ENCODE peak calls at places on chromosome 5, in nine cellular contexts. V is astrocyte of the spinal cord; M is cardiac fibroblast; G is GM23248; N is mucosa of descending colon; C is breast epithelium; A is fibroblast of lung; E is left lung; X is CD4-positive, CD25-positive, alpha-beta regulatory T cell. F is an unnamed sample.

GRCh38 chr5:61313960-61314681 is 17.9 kb upstream of the ZSWIM6 start:
- DNase-seq in X (no peak), N (no peak), C (no peak), M (peak), A (peak), E (no peak), V (peak), G (peak), F (peak)

GRCh38 chr5:33032161-33033085 is 321.3 kb downstream of the NPR3 start:
- DNase-seq in N (no peak), V (peak), E (no peak), G (peak), A (peak), X (no peak), M (peak), C (no peak), F (peak)

GRCh38 chr5:80125962-80126480 is 90.9 kb downstream of the THBS4 start:
- DNase-seq in N (no peak), A (peak), C (no peak), X (no peak), G (peak), E (no peak), V (peak), M (peak), F (no peak)

GRCh38 chr5:1081519-1081918 is 30.3 kb downstream of the SLC12A7 start:
- DNase-seq in N (no peak), M (no peak), C (no peak), A (no peak), E (no peak), G (no peak), X (no peak), V (no peak), F (no peak)

GRCh38 chr5:22372376-22372775 is 480.8 kb downstream of the CDH12 start:
- DNase-seq in N (no peak), E (peak), V (peak), C (no peak), G (peak), X (no peak), M (no peak), A (peak), F (peak)

GRCh38 chr5:174313615-174314014 is 268.1 kb downstream of the NSG2 start:
- DNase-seq in A (no peak), V (no peak), E (peak), X (no peak), G (no peak), N (no peak), C (no peak), M (no peak), F (no peak)

GRCh38 chr5:168157141-168157540 is 134.3 kb upstream of the WWC1 start:
- DNase-seq in M (no peak), V (no peak), G (no peak), C (no peak), X (no peak), E (no peak), A (no peak), N (no peak), F (no peak)

GRCh38 chr5:113133573-113133972 is 157.0 kb downstream of the DCP2 start:
- DNase-seq in C (no peak), N (no peak), G (no peak), V (no peak), X (no peak), M (no peak), E (no peak), A (no peak), F (no peak)

GRCh38 chr5:39639618-39640078 is 214.9 kb upstream of the DAB2 start:
- DNase-seq in N (no peak), M (peak), C (no peak), X (no peak), G (peak), E (no peak), A (peak), V (peak), F (peak)

GRCh38 chr5:87029951-87030350 is 237.7 kb upstream of the RASA1 start:
- DNase-seq in A (no peak), N (no peak), C (no peak), G (no peak), X (no peak), M (no peak), E (no peak), V (no peak), F (no peak)

GRCh38 chr5:9166202-9167147 is 379.4 kb downstream of the SEMA5A start:
- DNase-seq in X (no peak), G (peak), C (no peak), A (no peak), N (no peak), V (no peak), E (peak), M (no peak), F (peak)

GRCh38 chr5:143721960-143722359 is 90.0 kb upstream of the HMHB1 start:
- DNase-seq in X (no peak), G (no peak), C (no peak), V (no peak), N (no peak), A (no peak), M (no peak), E (no peak), F (no peak)

GRCh38 chr5:170121321-170121720 is 15.6 kb downstream of the FOXI1 start:
- DNase-seq in G (peak), N (no peak), A (peak), C (no peak), X (no peak), M (peak), V (no peak), E (no peak), F (peak)

GRCh38 chr5:73201547-73202513 is 28.8 kb downstream of the TMEM174 start:
- DNase-seq in A (peak), M (peak), V (peak), C (peak), E (peak), X (peak), N (peak), G (peak), F (peak)

GRCh38 chr5:33997331-33997983 is 10.4 kb downstream of the AMACR start:
- DNase-seq in A (peak), X (no peak), C (peak), E (peak), V (peak), G (peak), N (peak), M (peak), F (peak)

GRCh38 chr5:68739752-68740151 is 354.1 kb upstream of the SLC30A5 start:
- DNase-seq in E (no peak), X (no peak), C (no peak), V (no peak), A (no peak), M (no peak), G (no peak), N (no peak), F (no peak)

GRCh38 chr5:36177715-36178556 is 26.0 kb downstream of the SKP2 start:
- DNase-seq in E (no peak), X (no peak), V (peak), M (peak), G (peak), C (no peak), A (peak), N (no peak), F (no peak)

GRCh38 chr5:125370486-125370885 is 624.0 kb upstream of the ZNF608 start:
- DNase-seq in N (no peak), M (no peak), E (no peak), X (no peak), C (no peak), G (no peak), A (no peak), V (no peak), F (no peak)

GRCh38 chr5:10333154-10334006 is 20.1 kb upstream of the MARCHF6 start:
- DNase-seq in A (peak), N (peak), M (no peak), V (no peak), X (no peak), E (peak), G (peak), C (no peak), F (peak)

GRCh38 chr5:61307611-61308010 is 24.4 kb upstream of the ZSWIM6 start:
- DNase-seq in V (no peak), X (no peak), N (no peak), E (no peak), A (no peak), M (no peak), G (no peak), C (no peak), F (no peak)

GRCh38 chr5:179264053-179264540 is 81.2 kb downstream of the ADAMTS2 start:
- DNase-seq in M (no peak), E (peak), N (no peak), C (no peak), X (no peak), A (no peak), V (no peak), G (no peak), F (no peak)

GRCh38 chr5:134626369-134627014 is 6.1 kb downstream of the SAR1B start:
- DNase-seq in X (no peak), A (no peak), G (peak), C (no peak), E (no peak), M (peak), V (peak), N (no peak), F (no peak)

GRCh38 chr5:36640949-36641348 is 34.5 kb downstream of the SLC1A3 start:
- DNase-seq in V (no peak), X (no peak), N (no peak), E (no peak), A (no peak), M (peak), G (no peak), C (no peak), F (no peak)

GRCh38 chr5:41482715-41483114 is 27.7 kb downstream of the PLCXD3 start:
- DNase-seq in M (no peak), A (no peak), X (no peak), N (no peak), G (no peak), V (no peak), E (no peak), C (no peak), F (no peak)

GRCh38 chr5:55593115-55593472 is 58.3 kb upstream of the PLPP1 start:
- DNase-seq in E (no peak), M (no peak), C (peak), V (no peak), G (no peak), N (no peak), A (no peak), X (no peak), F (peak)

GRCh38 chr5:74063821-74064598 is 438.0 kb downstream of the ARHGEF28 start:
- DNase-seq in G (peak), N (no peak), A (peak), X (no peak), M (peak), E (no peak), C (no peak), V (peak), F (peak)

GRCh38 chr5:58133631-58134296 is 326.1 kb downstream of the PLK2 start:
- DNase-seq in E (no peak), N (no peak), M (peak), C (no peak), X (no peak), G (peak), A (peak), V (peak), F (no peak)

GRCh38 chr5:138038826-138039225 is 5.9 kb upstream of the FAM13B start:
- DNase-seq in X (no peak), N (no peak), E (no peak), V (no peak), G (no peak), M (no peak), A (no peak), C (no peak), F (no peak)

GRCh38 chr5:44605926-44606325 is 202.8 kb upstream of the MRPS30 start:
- DNase-seq in C (no peak), V (no peak), G (no peak), A (no peak), M (no peak), N (no peak), E (no peak), X (no peak), F (no peak)

GRCh38 chr5:96893342-96893741 is 17.0 kb downstream of the ERAP2 start:
- DNase-seq in X (no peak), G (peak), C (no peak), M (peak), A (peak), E (no peak), N (no peak), V (peak), F (no peak)

GRCh38 chr5:143162810-143163209 is 240.7 kb downstream of the NR3C1 start:
- DNase-seq in X (no peak), E (no peak), G (no peak), V (no peak), A (no peak), N (no peak), M (no peak), C (no peak), F (no peak)

GRCh38 chr5:5933651-5934050 is 444.7 kb downstream of the MED10 start:
- DNase-seq in X (no peak), V (no peak), E (no peak), M (no peak), A (no peak), N (no peak), C (no peak), G (no peak), F (no peak)

GRCh38 chr5:77366717-77367500 is 125.2 kb downstream of the WDR41 start:
- DNase-seq in N (no peak), E (no peak), G (no peak), A (no peak), X (no peak), M (no peak), V (no peak), C (no peak), F (no peak)

GRCh38 chr5:502325-503079 is 21.7 kb downstream of the SLC9A3 start:
- DNase-seq in G (peak), V (no peak), X (no peak), C (no peak), A (no peak), N (no peak), M (no peak), E (no peak), F (no peak)

GRCh38 chr5:77971965-77972544 is 195.9 kb upstream of the TBCA start:
- DNase-seq in M (no peak), N (no peak), A (no peak), G (no peak), E (no peak), X (no peak), C (no peak), V (no peak), F (no peak)

GRCh38 chr5:177300236-177300880 is 3.2 kb downstream of the RAB24 start:
- DNase-seq in C (no peak), V (peak), M (peak), A (peak), X (peak), G (peak), E (no peak), N (peak), F (peak)

GRCh38 chr5:151660616-151661015 is 26.1 kb downstream of the SPARC start:
- DNase-seq in E (no peak), A (peak), X (no peak), V (peak), M (peak), C (no peak), G (peak), N (no peak), F (peak)

GRCh38 chr5:126883801-126884200 is 106.9 kb downstream of the LMNB1 start:
- DNase-seq in E (no peak), C (no peak), V (no peak), N (no peak), M (peak), A (peak), G (peak), X (no peak), F (no peak)
- H3K4me3 ChIP-seq in E (no peak), C (no peak), V (no peak), N (no peak), M (no peak), A (no peak), G (no peak), X (no peak), F (no peak)

DNA sequence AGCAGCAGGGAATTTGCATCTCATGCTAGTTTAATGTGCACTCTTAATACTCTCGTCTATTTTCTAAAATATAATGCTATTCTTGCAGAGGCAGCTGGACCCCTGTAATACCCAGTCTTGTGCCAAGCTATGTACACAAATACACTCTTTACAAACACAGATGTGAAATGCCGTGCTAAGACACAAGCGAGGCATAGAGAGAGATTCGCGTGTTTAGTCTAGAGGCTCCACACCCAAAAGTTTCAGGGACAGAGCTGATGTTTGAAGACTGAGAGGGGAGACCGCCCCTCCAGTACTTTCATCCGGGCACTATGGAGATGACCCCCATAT is 1.2 kb downstream of the DPYSL3 start:
- DNase-seq in A (no peak), E (no peak), N (no peak), V (no peak), M (no peak), C (no peak), G (peak), X (no peak), F (no peak)
- H3K4me3 ChIP-seq in A (peak), E (peak), N (no peak), V (peak), M (peak), C (peak), G (peak), X (no peak), F (peak)

DNA sequence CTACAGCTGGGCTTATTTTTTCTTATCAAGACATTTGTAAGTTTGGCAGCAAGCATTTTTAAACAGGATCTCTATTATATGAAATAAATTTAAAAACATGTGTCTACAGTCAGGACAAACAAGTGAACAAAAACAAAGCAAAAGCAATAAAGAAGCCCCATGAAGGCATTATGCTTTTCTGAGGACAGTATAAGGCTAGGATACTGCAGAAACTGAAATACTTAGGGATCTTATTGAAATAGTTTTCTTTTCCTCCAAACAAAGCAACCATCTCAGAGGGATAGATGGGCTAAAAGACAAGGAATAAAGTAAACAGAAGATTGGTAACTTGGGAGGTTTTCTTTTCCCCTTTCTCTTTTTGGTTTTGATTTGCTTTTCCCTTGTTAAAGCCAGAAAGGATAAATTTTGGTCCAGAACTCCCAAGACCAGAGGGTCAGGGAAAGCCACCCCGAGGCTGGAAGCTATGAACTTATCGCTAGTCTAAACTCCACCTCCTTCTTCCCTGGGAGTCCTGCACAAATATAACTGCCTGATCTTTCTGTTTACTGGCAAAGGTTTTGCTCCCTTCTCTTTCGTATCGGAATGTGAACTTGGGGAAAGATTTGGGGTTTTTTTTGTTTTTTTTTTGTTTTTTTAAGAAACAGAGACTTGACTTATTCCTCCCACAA is 164.0 kb downstream of the GHR start:
- DNase-seq in M (no peak), V (no peak), X (no peak), E (no peak), N (no peak), G (no peak), A (no peak), C (no peak), F (no peak)
- H3K4me3 ChIP-seq in M (no peak), V (no peak), X (no peak), E (no peak), N (no peak), G (no peak), A (no peak), C (no peak), F (no peak)

DNA sequence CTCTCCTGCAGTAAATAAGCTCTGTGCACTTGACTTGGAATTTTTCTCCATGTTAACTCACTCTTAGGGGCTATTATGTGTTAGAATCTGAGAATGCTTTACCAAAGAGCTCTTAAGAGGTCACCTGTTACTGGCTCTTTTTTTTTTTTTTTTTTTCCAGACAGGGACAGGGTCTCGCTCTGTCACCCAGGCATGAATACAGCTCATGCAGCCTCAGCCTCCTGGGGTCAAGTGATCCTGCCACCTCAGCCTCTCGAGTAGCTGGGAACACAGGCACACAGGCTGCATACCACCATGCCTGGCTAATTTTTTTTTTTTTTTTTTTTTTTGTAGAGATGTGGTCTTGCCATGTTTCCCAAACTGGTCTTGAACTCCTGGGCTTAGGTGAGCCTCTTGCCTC is 22.1 kb downstream of the HMGXB3 start:
- DNase-seq in C (no peak), N (no peak), V (no peak), X (no peak), A (no peak), E (no peak), G (no peak), M (no peak), F (no peak)
- H3K4me3 ChIP-seq in C (no peak), N (no peak), V (no peak), X (no peak), A (no peak), E (no peak), G (peak), M (no peak), F (no peak)

DNA sequence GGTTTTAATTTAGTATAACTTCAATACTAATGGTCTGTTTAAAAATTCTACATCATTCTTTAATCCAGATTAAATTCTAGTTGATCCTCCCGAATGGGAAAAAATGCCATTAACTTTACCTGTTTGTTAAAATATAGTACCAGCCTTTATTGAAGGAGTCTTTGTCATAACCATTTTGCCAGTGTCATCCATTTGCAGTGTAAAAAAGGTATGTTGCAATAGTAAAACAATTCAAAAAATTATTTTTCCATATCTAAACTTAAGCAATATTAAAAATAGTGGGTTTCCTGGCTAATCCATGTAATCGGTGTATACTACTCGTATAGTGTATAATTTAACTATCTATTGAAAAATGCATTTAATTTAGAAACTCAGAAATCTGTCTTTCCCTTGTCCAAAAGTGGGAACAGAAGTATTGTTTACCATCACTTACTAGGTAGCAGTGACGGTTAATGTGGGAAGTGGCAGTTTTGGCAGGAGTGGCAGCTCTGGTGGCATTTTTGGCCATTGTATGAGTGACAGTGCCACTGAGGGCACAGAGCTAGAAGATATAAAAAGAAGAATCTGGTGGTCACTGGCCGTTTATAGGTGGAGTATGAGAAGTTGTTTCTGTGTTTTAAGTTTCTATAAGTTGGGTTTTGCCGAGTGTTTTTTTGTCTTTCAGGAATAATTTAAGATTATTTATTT is 1.9 kb downstream of the AP3S1 start:
- DNase-seq in X (no peak), N (no peak), A (no peak), M (no peak), E (no peak), C (no peak), G (peak), V (no peak), F (no peak)
- H3K4me3 ChIP-seq in X (peak), N (no peak), A (peak), M (peak), E (peak), C (peak), G (peak), V (peak), F (peak)

DNA sequence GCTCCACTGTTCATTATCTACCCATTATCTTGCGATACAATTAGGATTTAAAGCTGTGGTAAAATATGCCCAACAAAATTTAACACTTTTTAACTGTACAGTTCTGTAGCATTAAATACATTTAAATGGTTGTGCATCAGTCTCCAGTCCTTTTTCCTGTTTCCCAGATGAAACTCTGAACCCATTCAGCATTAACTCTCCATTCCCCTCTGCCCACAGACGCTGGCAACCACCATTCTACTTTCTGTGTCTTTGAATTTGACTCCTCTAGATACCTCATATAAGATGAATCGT is 2.9 kb upstream of the TRIM7 start:
- DNase-seq in E (no peak), M (no peak), G (no peak), N (no peak), C (no peak), V (no peak), A (no peak), X (no peak), F (no peak)
- H3K4me3 ChIP-seq in E (no peak), M (no peak), G (peak), N (no peak), C (peak), V (no peak), A (peak), X (peak), F (peak)

GRCh38 chr5:20678814-20679298 is 690.9 kb upstream of the CDH18 start:
- DNase-seq in G (peak), M (peak), E (no peak), X (no peak), C (no peak), A (peak), N (no peak), V (peak), F (peak)
- H3K4me3 ChIP-seq in G (no peak), M (no peak), E (no peak), X (no peak), C (no peak), A (no peak), N (no peak), V (no peak), F (no peak)

F was measured in MG63.